ENCODE peak calls at places on chromosome 11, in four cellular contexts. V is skeletal muscle cell, L is cardiac muscle cell, B is EH. X is an unnamed sample.
A peak's percentile ranks its signal among the peaks of the same experiment; 100 is the strongest.

GRCh38 chr11:94276943-94277342 is 27.4 kb upstream of the IZUMO1R start:
- DNase-seq in V (no peak), L (no peak), B (no peak), X (no peak)

GRCh38 chr11:63888170-63889086 is 28.5 kb downstream of the RCOR2 start:
- DNase-seq in V (peak; percentile 47), L (peak; percentile 38), B (peak; percentile 76), X (peak; percentile 52)

GRCh38 chr11:86938900-86939880 is 16.0 kb downstream of the FZD4 start:
- DNase-seq in V (no peak), L (peak; percentile 71), B (peak; percentile 66), X (peak; percentile 75)

GRCh38 chr11:126627376-126627775 is 271.9 kb downstream of the ST3GAL4 start:
- DNase-seq in V (no peak), L (no peak), B (no peak), X (no peak)

GRCh38 chr11:91947215-91947614 is 277.4 kb upstream of the FAT3 start:
- DNase-seq in V (peak; percentile 43), L (no peak), B (peak; percentile 94), X (peak; percentile 73)

GRCh38 chr11:95652002-95652472 is 137.5 kb downstream of the FAM76B start:
- DNase-seq in V (no peak), L (no peak), B (no peak), X (no peak)

GRCh38 chr11:48034926-48035876 is 54.8 kb downstream of the PTPRJ start:
- DNase-seq in V (no peak), L (no peak), B (no peak), X (no peak)

GRCh38 chr11:101326141-101326540 is 196.5 kb upstream of the PGR start:
- DNase-seq in V (no peak), L (no peak), B (no peak), X (no peak)

GRCh38 chr11:60906132-60906972 is at the start of gene PRPF19:
- DNase-seq in V (peak; percentile 73), L (peak; percentile 98), B (peak; percentile 98), X (peak; percentile 98)

GRCh38 chr11:92225563-92226308 is 1.1 kb downstream of the FAT3 start:
- DNase-seq in V (no peak), L (peak; percentile 50), B (peak; percentile 37), X (peak; percentile 73)

GRCh38 chr11:120142072-120142423 is 4.1 kb upstream of the TRIM29 start:
- DNase-seq in V (no peak), L (no peak), B (no peak), X (no peak)

GRCh38 chr11:71086687-71087258 is 165.6 kb downstream of the SHANK2 start:
- DNase-seq in V (no peak), L (peak; percentile 71), B (peak; percentile 14), X (peak; percentile 57)

GRCh38 chr11:67668191-67668551 is 6.3 kb downstream of the ALDH3B2 start:
- DNase-seq in V (no peak), L (no peak), B (no peak), X (no peak)

GRCh38 chr11:119339581-119340334 is 925 bp downstream of the C1QTNF5 start:
- DNase-seq in V (no peak), L (peak; percentile 87), B (peak; percentile 72), X (peak; percentile 88)

GRCh38 chr11:99376463-99376862 is 355.7 kb downstream of the CNTN5 start:
- DNase-seq in V (no peak), L (no peak), B (no peak), X (no peak)

GRCh38 chr11:2691991-2692841 is 7.6 kb downstream of the KCNQ1OT1 start:
- DNase-seq in V (no peak), L (peak; percentile 56), B (no peak), X (no peak)

GRCh38 chr11:73866586-73866996 is 10.1 kb downstream of the COA4 start:
- DNase-seq in V (peak; percentile 84), L (no peak), B (peak; percentile 89), X (peak; percentile 53)

GRCh38 chr11:76257040-76257730 is 50.9 kb upstream of the WNT11 start:
- DNase-seq in V (no peak), L (peak; percentile 25), B (no peak), X (no peak)

GRCh38 chr11:117816846-117817212 is 7.7 kb downstream of the FXYD2 start:
- DNase-seq in V (no peak), L (no peak), B (no peak), X (no peak)

GRCh38 chr11:103202048-103202651 is 92.9 kb downstream of the DYNC2H1 start:
- DNase-seq in V (peak; percentile 4), L (peak; percentile 52), B (peak; percentile 57), X (peak; percentile 58)

GRCh38 chr11:75815345-75815983 is 454 bp downstream of the UVRAG start:
- DNase-seq in V (no peak), L (no peak), B (peak; percentile 48), X (peak; percentile 76)

GRCh38 chr11:33674035-33674814 is 26.4 kb downstream of the C11orf91 start:
- DNase-seq in V (peak; percentile 56), L (no peak), B (peak; percentile 95), X (peak; percentile 86)

GRCh38 chr11:59776210-59777066 is 21.3 kb downstream of the STX3 start:
- DNase-seq in V (no peak), L (no peak), B (peak; percentile 47), X (peak; percentile 66)

GRCh38 chr11:128772814-128773213 is 78.9 kb downstream of the FLI1 start:
- DNase-seq in V (no peak), L (no peak), B (no peak), X (no peak)

GRCh38 chr11:67632175-67632981 is 2.6 kb upstream of the NUDT8 start:
- DNase-seq in V (no peak), L (no peak), B (no peak), X (no peak)

X was measured in astrocyte of the hippocampus.